ENCODE peak calls at places on chromosome 15, in nine cellular contexts. One of them, this sample, is unnamed.

GRCh38 chr15:40959331-40960141 is 6.3 kb downstream of the CHAC1 start:
- DNase-seq in body of pancreas: no peak
- DNase-seq in heart right ventricle: no peak
- DNase-seq in dorsolateral prefrontal cortex: no peak
- DNase-seq in H9: peak
- DNase-seq in upper lobe of right lung: no peak
- DNase-seq in left ventricle myocardium inferior: no peak
- DNase-seq in caudate nucleus: no peak
- DNase-seq in CD8-positive, alpha-beta memory T cell: no peak
- DNase-seq in this sample: no peak

GRCh38 chr15:99703603-99704443 is 29.4 kb downstream of the LYSMD4 start:
- DNase-seq in body of pancreas: peak
- DNase-seq in heart right ventricle: peak
- DNase-seq in dorsolateral prefrontal cortex: no peak
- DNase-seq in H9: no peak
- DNase-seq in upper lobe of right lung: no peak
- DNase-seq in left ventricle myocardium inferior: no peak
- DNase-seq in caudate nucleus: no peak
- DNase-seq in CD8-positive, alpha-beta memory T cell: no peak
- DNase-seq in this sample: no peak

GRCh38 chr15:80183886-80184285 is 31.1 kb downstream of the FAH start:
- DNase-seq in body of pancreas: no peak
- DNase-seq in heart right ventricle: no peak
- DNase-seq in dorsolateral prefrontal cortex: no peak
- DNase-seq in H9: no peak
- DNase-seq in upper lobe of right lung: no peak
- DNase-seq in left ventricle myocardium inferior: no peak
- DNase-seq in caudate nucleus: no peak
- DNase-seq in CD8-positive, alpha-beta memory T cell: no peak
- DNase-seq in this sample: no peak

GRCh38 chr15:39828374-39828931 is 45.8 kb upstream of the FSIP1 start:
- DNase-seq in body of pancreas: peak
- DNase-seq in heart right ventricle: no peak
- DNase-seq in dorsolateral prefrontal cortex: no peak
- DNase-seq in H9: no peak
- DNase-seq in upper lobe of right lung: no peak
- DNase-seq in left ventricle myocardium inferior: no peak
- DNase-seq in caudate nucleus: no peak
- DNase-seq in CD8-positive, alpha-beta memory T cell: no peak
- DNase-seq in this sample: no peak

GRCh38 chr15:40471778-40472130 is 970 bp downstream of the CHST14 start:
- DNase-seq in body of pancreas: peak
- DNase-seq in heart right ventricle: no peak
- DNase-seq in dorsolateral prefrontal cortex: no peak
- DNase-seq in H9: peak
- DNase-seq in upper lobe of right lung: peak
- DNase-seq in left ventricle myocardium inferior: no peak
- DNase-seq in caudate nucleus: no peak
- DNase-seq in CD8-positive, alpha-beta memory T cell: no peak
- DNase-seq in this sample: no peak

GRCh38 chr15:82118040-82118439 is 72.2 kb upstream of the MEX3B start:
- DNase-seq in body of pancreas: no peak
- DNase-seq in heart right ventricle: no peak
- DNase-seq in dorsolateral prefrontal cortex: no peak
- DNase-seq in H9: no peak
- DNase-seq in upper lobe of right lung: no peak
- DNase-seq in left ventricle myocardium inferior: no peak
- DNase-seq in caudate nucleus: no peak
- DNase-seq in CD8-positive, alpha-beta memory T cell: no peak
- DNase-seq in this sample: no peak

GRCh38 chr15:69451951-69452701 is 492 bp upstream of the RPLP1 start:
- DNase-seq in body of pancreas: no peak
- DNase-seq in heart right ventricle: no peak
- DNase-seq in dorsolateral prefrontal cortex: no peak
- DNase-seq in H9: no peak
- DNase-seq in upper lobe of right lung: no peak
- DNase-seq in left ventricle myocardium inferior: no peak
- DNase-seq in caudate nucleus: no peak
- DNase-seq in CD8-positive, alpha-beta memory T cell: no peak
- DNase-seq in this sample: no peak

GRCh38 chr15:37931868-37932267 is 2.6 kb upstream of the TMCO5A start:
- DNase-seq in body of pancreas: no peak
- DNase-seq in heart right ventricle: no peak
- DNase-seq in dorsolateral prefrontal cortex: no peak
- DNase-seq in H9: no peak
- DNase-seq in upper lobe of right lung: no peak
- DNase-seq in left ventricle myocardium inferior: no peak
- DNase-seq in caudate nucleus: no peak
- DNase-seq in CD8-positive, alpha-beta memory T cell: no peak
- DNase-seq in this sample: no peak

GRCh38 chr15:52159645-52160044 is 31.5 kb downstream of the GNB5 start:
- DNase-seq in body of pancreas: no peak
- DNase-seq in heart right ventricle: no peak
- DNase-seq in dorsolateral prefrontal cortex: no peak
- DNase-seq in H9: no peak
- DNase-seq in upper lobe of right lung: no peak
- DNase-seq in left ventricle myocardium inferior: no peak
- DNase-seq in caudate nucleus: no peak
- DNase-seq in CD8-positive, alpha-beta memory T cell: no peak
- DNase-seq in this sample: no peak

GRCh38 chr15:98823012-98823458 is 174.7 kb downstream of the IGF1R start:
- DNase-seq in body of pancreas: no peak
- DNase-seq in heart right ventricle: no peak
- DNase-seq in dorsolateral prefrontal cortex: no peak
- DNase-seq in H9: peak
- DNase-seq in upper lobe of right lung: no peak
- DNase-seq in left ventricle myocardium inferior: no peak
- DNase-seq in caudate nucleus: no peak
- DNase-seq in CD8-positive, alpha-beta memory T cell: no peak
- DNase-seq in this sample: no peak

GRCh38 chr15:46146915-46147314 is 512.1 kb downstream of the SQOR start:
- DNase-seq in body of pancreas: no peak
- DNase-seq in heart right ventricle: no peak
- DNase-seq in dorsolateral prefrontal cortex: no peak
- DNase-seq in H9: no peak
- DNase-seq in upper lobe of right lung: no peak
- DNase-seq in left ventricle myocardium inferior: no peak
- DNase-seq in caudate nucleus: no peak
- DNase-seq in CD8-positive, alpha-beta memory T cell: no peak
- DNase-seq in this sample: no peak

GRCh38 chr15:36617529-36618196 is 38.2 kb downstream of the CDIN1 start:
- DNase-seq in body of pancreas: no peak
- DNase-seq in heart right ventricle: no peak
- DNase-seq in dorsolateral prefrontal cortex: no peak
- DNase-seq in H9: no peak
- DNase-seq in upper lobe of right lung: no peak
- DNase-seq in left ventricle myocardium inferior: no peak
- DNase-seq in caudate nucleus: no peak
- DNase-seq in CD8-positive, alpha-beta memory T cell: no peak
- DNase-seq in this sample: no peak

GRCh38 chr15:78046796-78047341 is 30.6 kb downstream of the TBC1D2B start:
- DNase-seq in body of pancreas: peak
- DNase-seq in heart right ventricle: no peak
- DNase-seq in dorsolateral prefrontal cortex: no peak
- DNase-seq in H9: no peak
- DNase-seq in upper lobe of right lung: no peak
- DNase-seq in left ventricle myocardium inferior: no peak
- DNase-seq in caudate nucleus: no peak
- DNase-seq in CD8-positive, alpha-beta memory T cell: no peak
- DNase-seq in this sample: no peak

DNA sequence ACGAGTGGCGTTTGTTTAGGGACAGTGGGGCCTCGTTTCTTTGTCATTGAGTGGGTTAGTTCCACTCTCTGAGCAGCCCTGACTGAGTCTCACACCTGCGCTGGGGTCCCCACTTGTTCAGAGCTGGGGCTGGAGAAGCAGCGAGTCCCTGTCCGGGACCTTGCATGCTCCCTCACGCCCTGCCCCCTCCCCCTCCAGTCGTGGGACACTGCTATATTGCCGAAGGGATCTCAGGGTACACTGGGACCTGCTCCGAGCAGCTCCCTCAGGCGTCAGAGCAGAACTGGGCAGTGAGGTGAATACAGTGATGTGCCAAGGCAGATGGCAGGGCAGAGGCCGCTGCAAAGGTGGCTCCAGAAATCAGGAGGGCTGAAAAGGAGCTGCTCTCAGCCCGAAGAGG is 59.9 kb upstream of the KLF13 start:
- DNase-seq in body of pancreas: no peak
- DNase-seq in heart right ventricle: peak
- DNase-seq in dorsolateral prefrontal cortex: peak
- DNase-seq in H9: peak
- DNase-seq in upper lobe of right lung: no peak
- DNase-seq in left ventricle myocardium inferior: no peak
- DNase-seq in caudate nucleus: no peak
- DNase-seq in CD8-positive, alpha-beta memory T cell: peak
- DNase-seq in this sample: no peak
- H3K27ac ChIP-seq in body of pancreas: peak
- H3K27ac ChIP-seq in heart right ventricle: no peak
- H3K27ac ChIP-seq in dorsolateral prefrontal cortex: peak
- H3K27ac ChIP-seq in H9: no peak
- H3K27ac ChIP-seq in upper lobe of right lung: peak
- H3K27ac ChIP-seq in left ventricle myocardium inferior: peak
- H3K27ac ChIP-seq in caudate nucleus: peak
- H3K27ac ChIP-seq in CD8-positive, alpha-beta memory T cell: no peak
- H3K27ac ChIP-seq in this sample: peak

GRCh38 chr15:73782339-73782979 is 29.3 kb upstream of the INSYN1 start:
- DNase-seq in body of pancreas: no peak
- DNase-seq in heart right ventricle: no peak
- DNase-seq in dorsolateral prefrontal cortex: no peak
- DNase-seq in H9: no peak
- DNase-seq in upper lobe of right lung: no peak
- DNase-seq in left ventricle myocardium inferior: no peak
- DNase-seq in caudate nucleus: no peak
- DNase-seq in CD8-positive, alpha-beta memory T cell: no peak
- DNase-seq in this sample: no peak
- H3K27ac ChIP-seq in body of pancreas: no peak
- H3K27ac ChIP-seq in heart right ventricle: no peak
- H3K27ac ChIP-seq in dorsolateral prefrontal cortex: no peak
- H3K27ac ChIP-seq in H9: no peak
- H3K27ac ChIP-seq in upper lobe of right lung: no peak
- H3K27ac ChIP-seq in left ventricle myocardium inferior: no peak
- H3K27ac ChIP-seq in caudate nucleus: no peak
- H3K27ac ChIP-seq in CD8-positive, alpha-beta memory T cell: no peak
- H3K27ac ChIP-seq in this sample: no peak

GRCh38 chr15:67918205-67918861 is 78.5 kb upstream of the RNU6-1 start:
- DNase-seq in body of pancreas: no peak
- DNase-seq in heart right ventricle: no peak
- DNase-seq in dorsolateral prefrontal cortex: no peak
- DNase-seq in H9: peak
- DNase-seq in upper lobe of right lung: no peak
- DNase-seq in left ventricle myocardium inferior: no peak
- DNase-seq in caudate nucleus: no peak
- DNase-seq in CD8-positive, alpha-beta memory T cell: no peak
- DNase-seq in this sample: no peak
- H3K27ac ChIP-seq in body of pancreas: no peak
- H3K27ac ChIP-seq in heart right ventricle: peak
- H3K27ac ChIP-seq in dorsolateral prefrontal cortex: no peak
- H3K27ac ChIP-seq in H9: no peak
- H3K27ac ChIP-seq in upper lobe of right lung: no peak
- H3K27ac ChIP-seq in left ventricle myocardium inferior: peak
- H3K27ac ChIP-seq in caudate nucleus: no peak
- H3K27ac ChIP-seq in CD8-positive, alpha-beta memory T cell: no peak
- H3K27ac ChIP-seq in this sample: no peak

DNA sequence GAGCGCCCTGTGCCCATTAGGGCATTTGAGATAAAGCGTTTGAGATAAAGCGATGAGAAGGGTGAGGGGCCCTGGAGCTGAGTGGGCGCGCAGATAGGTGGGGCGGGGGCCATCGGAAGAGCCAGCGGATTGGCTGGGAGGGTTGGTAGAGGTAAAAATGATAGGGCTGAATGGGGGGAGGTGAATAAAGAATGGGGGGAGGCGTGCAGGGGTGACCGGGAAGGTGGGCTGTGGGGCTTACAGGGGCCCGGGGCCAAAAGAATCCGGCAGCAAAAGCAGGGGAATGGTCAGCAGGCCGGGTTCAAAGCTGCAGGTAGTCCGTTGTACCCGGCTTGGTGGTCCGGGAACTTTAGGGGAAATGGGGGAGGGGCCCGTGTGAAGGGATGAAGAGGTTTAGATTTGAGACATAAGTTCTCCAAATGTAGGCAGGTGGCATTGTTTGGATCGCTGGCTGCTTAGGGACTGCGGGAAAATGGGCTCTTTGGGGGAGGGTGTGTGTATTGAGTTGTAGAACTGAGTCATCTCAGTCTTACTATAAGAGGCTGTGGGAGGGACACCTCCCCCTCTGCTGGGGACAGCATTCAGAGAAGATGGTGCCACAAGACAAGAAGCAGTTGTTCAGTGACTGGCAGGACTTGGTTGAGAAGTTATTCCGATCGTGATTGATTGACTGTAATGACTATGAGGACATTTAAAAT is 623 bp downstream of the ARID3B start:
- DNase-seq in body of pancreas: peak
- DNase-seq in heart right ventricle: peak
- DNase-seq in dorsolateral prefrontal cortex: peak
- DNase-seq in H9: peak
- DNase-seq in upper lobe of right lung: peak
- DNase-seq in left ventricle myocardium inferior: no peak
- DNase-seq in caudate nucleus: no peak
- DNase-seq in CD8-positive, alpha-beta memory T cell: peak
- DNase-seq in this sample: peak
- H3K27ac ChIP-seq in body of pancreas: peak
- H3K27ac ChIP-seq in heart right ventricle: peak
- H3K27ac ChIP-seq in dorsolateral prefrontal cortex: peak
- H3K27ac ChIP-seq in H9: no peak
- H3K27ac ChIP-seq in upper lobe of right lung: peak
- H3K27ac ChIP-seq in left ventricle myocardium inferior: peak
- H3K27ac ChIP-seq in caudate nucleus: peak
- H3K27ac ChIP-seq in CD8-positive, alpha-beta memory T cell: peak
- H3K27ac ChIP-seq in this sample: peak

DNA sequence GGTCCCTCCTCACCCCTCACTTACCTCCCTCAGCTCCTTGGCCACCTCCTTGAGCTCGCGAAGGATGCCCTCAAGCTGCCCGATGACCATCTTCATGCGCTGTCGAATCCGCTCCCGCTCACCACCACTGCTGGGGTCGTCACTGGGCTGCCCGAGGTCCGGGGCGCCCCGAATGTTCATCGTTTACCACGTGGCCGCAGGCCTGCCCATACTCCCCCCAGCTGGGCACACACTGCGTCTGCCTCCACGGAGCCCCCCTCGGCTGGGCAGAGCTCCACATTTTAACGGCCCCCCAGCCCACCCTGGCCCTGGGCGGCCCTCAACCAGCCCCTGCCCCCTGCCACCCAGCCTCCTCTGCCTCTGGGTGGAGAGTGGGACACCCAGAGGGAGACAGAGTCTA is 2.2 kb downstream of the INSYN1 start:
- DNase-seq in body of pancreas: no peak
- DNase-seq in heart right ventricle: no peak
- DNase-seq in dorsolateral prefrontal cortex: no peak
- DNase-seq in H9: no peak
- DNase-seq in upper lobe of right lung: no peak
- DNase-seq in left ventricle myocardium inferior: no peak
- DNase-seq in caudate nucleus: no peak
- DNase-seq in CD8-positive, alpha-beta memory T cell: no peak
- DNase-seq in this sample: no peak
- H3K27ac ChIP-seq in body of pancreas: no peak
- H3K27ac ChIP-seq in heart right ventricle: no peak
- H3K27ac ChIP-seq in dorsolateral prefrontal cortex: no peak
- H3K27ac ChIP-seq in H9: no peak
- H3K27ac ChIP-seq in upper lobe of right lung: no peak
- H3K27ac ChIP-seq in left ventricle myocardium inferior: no peak
- H3K27ac ChIP-seq in caudate nucleus: peak
- H3K27ac ChIP-seq in CD8-positive, alpha-beta memory T cell: no peak
- H3K27ac ChIP-seq in this sample: no peak